ENCODE peak calls at places on chromosome 15, in six cellular contexts. S, V, G, A, O and J are unnamed samples.

GRCh38 chr15:86608461-86608860 is 528.8 kb downstream of the AGBL1 start:
- DNase-seq in G (no peak), V (no peak), S (no peak), A (no peak), O (no peak), J (no peak)

GRCh38 chr15:51200791-51201190 is 106.1 kb upstream of the TNFAIP8L3 start:
- DNase-seq in S (no peak), A (no peak), V (no peak), G (no peak), O (no peak), J (no peak)

GRCh38 chr15:68362537-68363126 is 69.3 kb downstream of the ITGA11 start:
- DNase-seq in O (no peak), A (no peak), V (no peak), G (no peak), S (no peak), J (no peak)

GRCh38 chr15:75751116-75751875 is 38.6 kb upstream of the CSPG4 start:
- DNase-seq in A (no peak), G (no peak), S (no peak), O (no peak), V (no peak), J (no peak)

GRCh38 chr15:40048155-40048792 is 9.3 kb upstream of the SRP14 start:
- DNase-seq in S (no peak), V (no peak), O (no peak), A (peak; percentile 83), G (no peak), J (no peak)

GRCh38 chr15:34031987-34032760 is 6.8 kb downstream of the AVEN start:
- DNase-seq in V (no peak), A (no peak), S (no peak), O (no peak), G (no peak), J (no peak)

GRCh38 chr15:60679256-60679655 is 200.3 kb upstream of the ICE2 start:
- DNase-seq in G (no peak), V (no peak), S (no peak), O (no peak), A (no peak), J (no peak)

GRCh38 chr15:32818758-32819405 is 101.1 kb downstream of the GREM1 start:
- DNase-seq in O (no peak), S (peak; percentile 90), V (no peak), G (no peak), A (no peak), J (peak; percentile 63)

GRCh38 chr15:56693761-56694160 is 39.5 kb downstream of the ZNF280D start:
- DNase-seq in A (no peak), G (no peak), O (no peak), V (no peak), S (no peak), J (peak; percentile 3)

GRCh38 chr15:93024293-93024692 is 64.7 kb downstream of the RGMA start:
- DNase-seq in G (no peak), S (no peak), A (no peak), O (no peak), V (no peak), J (no peak)

GRCh38 chr15:93018574-93018973 is 70.4 kb downstream of the RGMA start:
- DNase-seq in G (no peak), V (no peak), A (no peak), S (no peak), O (no peak), J (no peak)

GRCh38 chr15:93019971-93020370 is 69.0 kb downstream of the RGMA start:
- DNase-seq in S (no peak), A (no peak), O (no peak), V (no peak), G (no peak), J (no peak)

GRCh38 chr15:93019091-93019490 is 69.9 kb downstream of the RGMA start:
- DNase-seq in V (no peak), S (no peak), O (no peak), A (no peak), G (no peak), J (no peak)

DNA sequence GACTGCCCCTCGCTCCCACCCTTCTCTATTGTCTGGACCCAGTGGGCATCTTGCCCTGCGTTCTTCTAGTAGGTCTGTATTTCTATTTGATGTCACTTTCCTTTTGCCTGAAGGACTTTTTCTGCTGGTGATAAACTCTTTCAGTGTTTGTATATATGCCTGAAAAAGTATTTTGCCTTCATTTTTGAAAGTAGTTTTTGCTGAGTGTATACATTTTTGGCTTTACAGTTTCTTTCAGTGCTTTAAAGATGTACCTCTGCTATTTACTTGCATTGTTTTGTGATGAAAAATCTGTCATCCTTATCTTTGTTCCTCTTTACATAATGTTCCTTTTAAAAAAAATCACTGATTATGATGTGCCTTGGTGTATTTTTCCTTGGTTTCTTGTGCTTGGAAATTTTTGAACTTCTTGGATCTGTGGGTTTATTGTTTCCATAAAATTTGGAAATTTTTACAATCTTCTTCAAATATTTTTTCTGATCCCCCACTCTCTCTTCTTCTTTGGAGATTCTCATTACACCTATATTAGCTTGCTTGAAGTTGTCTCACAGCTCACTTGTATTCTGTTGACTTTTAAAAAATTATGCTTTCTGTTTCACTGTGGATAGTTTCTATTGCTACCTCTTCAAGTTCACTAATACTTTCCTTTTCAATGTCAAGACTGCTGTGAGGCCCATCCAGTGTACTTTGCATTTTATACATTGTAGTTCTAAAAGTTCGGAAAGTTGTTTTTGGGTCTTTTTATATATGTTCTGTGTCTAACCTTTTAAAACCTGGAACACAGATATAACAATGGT is 67.8 kb downstream of the RGMA start:
- DNase-seq in V (no peak), O (no peak), S (no peak), A (no peak), G (no peak), J (no peak)
- H3K27ac ChIP-seq in V (peak overlapping the region; percentile 45), O (no peak overlapping the region), S (no peak overlapping the region), A (no peak overlapping the region), G (no peak overlapping the region), J (no peak overlapping the region)

DNA sequence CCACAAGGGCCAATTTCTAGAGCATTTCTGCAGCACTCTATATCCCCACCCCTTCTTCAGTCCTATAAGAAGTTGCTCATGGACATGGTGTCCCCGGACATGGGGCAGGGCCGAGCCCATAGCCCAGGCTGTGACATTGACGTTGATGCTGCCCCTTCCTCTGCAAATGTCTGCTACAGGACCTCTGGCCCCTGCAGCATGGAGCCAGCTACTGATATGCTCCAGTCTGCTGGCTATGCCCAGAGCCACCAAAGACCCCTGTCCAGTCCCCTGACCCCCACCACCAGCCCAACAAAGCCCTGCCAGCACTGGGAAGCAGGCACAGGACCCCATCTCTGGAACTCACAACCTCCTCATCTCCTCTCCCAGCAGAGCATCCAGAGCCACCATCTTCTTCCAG is 120.1 kb upstream of the SMAD3 start:
- DNase-seq in G (no peak), O (no peak), S (no peak), V (no peak), A (no peak), J (no peak)
- TF ChIP-seq CTCF in G (no peak), O (no peak), S (no peak), V (no peak), A (no peak), J (no peak)

GRCh38 chr15:99305761-99306505 is 54.7 kb downstream of the LRRC28 start:
- DNase-seq in O (no peak), V (no peak), S (peak; percentile 64), G (peak; percentile 22), A (no peak), J (peak; percentile 78)

GRCh38 chr15:99306694-99307338 is 55.5 kb downstream of the LRRC28 start:
- DNase-seq in G (no peak), V (no peak), O (no peak), S (peak; percentile 72), A (no peak), J (no peak)

GRCh38 chr15:99303881-99304280 is 52.6 kb downstream of the LRRC28 start:
- DNase-seq in V (no peak), S (no peak), A (no peak), O (no peak), G (no peak), J (no peak)

GRCh38 chr15:99310745-99311144 is 59.5 kb downstream of the LRRC28 start:
- DNase-seq in A (no peak), S (no peak), V (no peak), G (no peak), O (no peak), J (no peak)

GRCh38 chr15:99307735-99308134 is 56.5 kb downstream of the LRRC28 start:
- DNase-seq in V (no peak), S (no peak), A (no peak), O (no peak), G (no peak), J (no peak)
- H3K4me3 ChIP-seq in V (no peak overlapping the region), S (no peak overlapping the region), A (no peak overlapping the region), O (no peak overlapping the region), G (peak overlapping the region; percentile 43), J (peak overlapping the region; percentile 1)

GRCh38 chr15:78904599-78905358 is 32.1 kb downstream of the MORF4L1 start:
- DNase-seq in V (no peak), A (no peak), O (no peak), S (no peak), G (no peak), J (no peak)

GRCh38 chr15:78909791-78910228 is 35.0 kb downstream of the CTSH start:
- DNase-seq in S (peak; percentile 57), G (no peak), O (no peak), V (peak; percentile 63), A (peak; percentile 66), J (no peak)

GRCh38 chr15:78909160-78909695 is 35.6 kb downstream of the CTSH start:
- DNase-seq in O (no peak), A (no peak), V (no peak), G (no peak), S (no peak), J (no peak)

GRCh38 chr15:78907577-78907976 is 34.9 kb downstream of the MORF4L1 start:
- DNase-seq in S (peak; percentile 40), A (peak; percentile 24), V (no peak), G (no peak), O (no peak), J (no peak)

GRCh38 chr15:78906310-78906608 is 33.6 kb downstream of the MORF4L1 start:
- DNase-seq in G (no peak), O (no peak), S (no peak), A (no peak), V (no peak), J (peak; percentile 27)
- H3K27ac ChIP-seq in G (peak overlapping the region; percentile 70), O (no peak overlapping the region), S (no peak overlapping the region), A (no peak overlapping the region), V (no peak overlapping the region), J (peak overlapping the region; percentile 90)

DNA sequence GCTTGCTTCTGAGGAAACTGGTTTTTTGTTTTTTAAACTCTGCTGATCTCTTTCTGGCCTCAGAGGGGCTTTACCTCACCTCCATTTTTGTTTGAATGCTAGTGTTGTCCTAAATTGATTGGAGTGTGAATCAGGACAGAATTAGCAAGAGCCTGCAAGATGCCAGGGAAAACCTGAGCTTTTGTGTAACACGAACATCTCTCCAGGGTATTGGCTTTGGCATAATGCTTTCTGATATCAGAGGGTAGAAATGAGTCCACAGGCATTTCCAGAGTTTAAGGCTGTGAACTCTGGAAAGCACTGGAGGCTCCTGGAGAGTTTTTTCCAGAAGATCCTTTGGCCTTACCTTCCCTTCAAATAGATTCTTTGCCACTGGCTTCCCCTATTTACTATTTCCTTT is 87.1 kb downstream of the WDR76 start:
- DNase-seq in O (no peak), G (no peak), V (no peak), S (no peak), A (no peak), J (no peak)
- TF ChIP-seq CTCF in O (no peak), G (no peak), V (no peak), S (no peak), A (no peak), J (no peak)